ENCODE peak calls at places on chromosomes 6 and 20, in ten cellular contexts. T is breast epithelium; I is body of pancreas; V is cardiac muscle cell; S is H9; K is CD8-positive, alpha-beta memory T cell; N is upper lobe of right lung; J is suprapubic skin; A is CD8-positive, alpha-beta T cell; D is right cardiac atrium. R is an unnamed sample. For H3K4me1, the result is how much of the 10 kb centered on the place peaks cover.

GRCh38 chr20:19397676-19398075 is 185.2 kb downstream of the SLC24A3 start:
- DNase-seq in T (no peak), I (no peak), J (no peak), A (no peak), S (no peak), V (no peak), N (no peak), K (no peak), D (no peak), R (no peak)

GRCh38 chr6:142819603-142820335 is 125.2 kb downstream of the HIVEP2 start:
- DNase-seq in T (no peak), N (no peak), J (no peak), A (no peak), K (peak), D (peak), I (no peak), S (no peak), V (no peak), R (no peak)

GRCh38 chr6:7052441-7052936 is 55.3 kb upstream of the RREB1 start:
- DNase-seq in S (peak), J (peak), I (peak), N (peak), A (peak), D (peak), K (peak), V (no peak), T (no peak), R (no peak)

GRCh38 chr20:24651171-24651972 is 181.9 kb downstream of the SYNDIG1 start:
- DNase-seq in J (no peak), K (no peak), A (no peak), I (no peak), T (no peak), D (no peak), S (no peak), V (no peak), N (no peak), R (no peak)

GRCh38 chr6:166313255-166314070 is 5.3 kb upstream of the PRR18 start:
- DNase-seq in S (peak), A (peak), K (no peak), N (no peak), I (peak), D (peak), J (no peak), T (no peak), V (peak), R (no peak)

GRCh38 chr6:43990627-43991619 is 136.3 kb downstream of the MRPL14 start:
- DNase-seq in N (peak), K (no peak), V (peak), T (no peak), S (no peak), I (peak), A (no peak), D (peak), J (peak), R (no peak)

GRCh38 chr20:50409495-50409894 is 100.7 kb upstream of the PTPN1 start:
- DNase-seq in D (peak), T (no peak), A (no peak), J (no peak), S (no peak), V (no peak), K (no peak), I (peak), N (no peak), R (no peak)

GRCh38 chr20:4795394-4795793 is 73.7 kb downstream of the PRND start:
- DNase-seq in S (peak), I (peak), D (peak), K (no peak), N (no peak), V (no peak), A (peak), T (no peak), J (no peak), R (no peak)

GRCh38 chr6:166540631-166541331 is 45.7 kb downstream of the RAMACL start:
- DNase-seq in N (no peak), S (no peak), J (no peak), V (no peak), T (no peak), D (no peak), A (peak), I (peak), K (peak), R (peak)

GRCh38 chr6:25660512-25660911 is 8.5 kb downstream of the SCGN start:
- DNase-seq in S (no peak), D (no peak), V (no peak), A (no peak), T (no peak), J (no peak), I (peak), N (no peak), K (no peak), R (no peak)

GRCh38 chr20:41046716-41047115 is 18.1 kb downstream of the TOP1 start:
- DNase-seq in T (no peak), S (no peak), N (no peak), J (no peak), D (no peak), K (no peak), I (no peak), V (no peak), A (no peak), R (no peak)

GRCh38 chr20:48831702-48832422 is 4.1 kb upstream of the PREX1 start:
- DNase-seq in T (no peak), J (no peak), V (no peak), I (peak), S (no peak), D (peak), N (no peak), K (no peak), A (no peak), R (no peak)

GRCh38 chr6:35391240-35391968 is 49.0 kb downstream of the PPARD start:
- DNase-seq in K (peak), D (no peak), A (peak), I (no peak), S (no peak), T (no peak), N (no peak), J (no peak), V (no peak), R (no peak)

GRCh38 chr6:122322824-122323223 is 76.6 kb upstream of the HSF2 start:
- DNase-seq in S (no peak), K (no peak), J (no peak), N (no peak), D (no peak), V (no peak), I (peak), T (no peak), A (no peak), R (no peak)

GRCh38 chr20:33061626-33062025 is 7.9 kb downstream of the BPIFB3 start:
- DNase-seq in D (no peak), V (no peak), N (no peak), J (no peak), S (no peak), A (no peak), T (no peak), K (no peak), I (no peak), R (no peak)

GRCh38 chr6:8627085-8627861 is 191.9 kb upstream of the SLC35B3 start:
- DNase-seq in N (no peak), I (no peak), S (no peak), D (no peak), T (no peak), A (no peak), K (no peak), J (no peak), V (no peak), R (no peak)

GRCh38 chr6:170234419-170234818 is 56.5 kb downstream of the DLL1 start:
- DNase-seq in I (no peak), N (peak), S (no peak), V (no peak), K (no peak), J (no peak), T (no peak), D (no peak), A (no peak), R (no peak)

GRCh38 chr6:94215614-94216013 is 796.3 kb upstream of the EPHA7 start:
- DNase-seq in V (no peak), N (no peak), T (no peak), I (no peak), D (no peak), J (no peak), A (no peak), K (no peak), S (no peak), R (no peak)

GRCh38 chr6:89483111-89483720 is 50.3 kb downstream of the ANKRD6 start:
- DNase-seq in N (no peak), S (peak), V (peak), D (peak), A (no peak), I (peak), J (no peak), T (no peak), K (no peak), R (no peak)

GRCh38 chr20:33554914-33555420 is 65.1 kb downstream of the CBFA2T2 start:
- DNase-seq in V (peak), J (no peak), A (peak), I (peak), N (no peak), K (peak), T (no peak), D (no peak), S (no peak), R (no peak)

GRCh38 chr6:134431306-134431919 is 113.5 kb upstream of the SGK1 start:
- DNase-seq in I (no peak), D (no peak), K (no peak), V (no peak), J (no peak), S (no peak), N (no peak), T (no peak), A (no peak), R (no peak)

GRCh38 chr6:158646023-158646888 is 1.7 kb upstream of the DYNLT1 start:
- DNase-seq in A (no peak), D (no peak), N (peak), S (no peak), T (no peak), K (no peak), J (peak), V (no peak), I (no peak), R (no peak)

GRCh38 chr6:169640347-169640972 is 61.4 kb downstream of the WDR27 start:
- DNase-seq in N (no peak), V (no peak), T (no peak), K (no peak), A (no peak), I (no peak), D (no peak), J (no peak), S (peak), R (no peak)

GRCh38 chr6:163955752-163956151 is 541.2 kb downstream of the QKI start:
- DNase-seq in N (no peak), D (no peak), K (no peak), V (no peak), I (no peak), J (no peak), S (no peak), T (no peak), A (no peak), R (no peak)

GRCh38 chr6:151286192-151286591 is 46.4 kb downstream of the AKAP12 start:
- DNase-seq in A (no peak), N (no peak), T (no peak), D (peak), I (no peak), S (no peak), K (no peak), J (no peak), V (no peak), R (no peak)

GRCh38 chr6:142301421-142302391 is at the start of gene ADGRG6:
- DNase-seq in T (no peak), J (peak), K (peak), D (peak), S (peak), I (peak), A (peak), V (peak), N (peak), R (no peak)

GRCh38 chr6:21294144-21294543 is 299.4 kb upstream of the SOX4 start:
- DNase-seq in A (no peak), N (no peak), T (no peak), S (no peak), V (no peak), I (no peak), K (no peak), J (no peak), D (no peak), R (no peak)

GRCh38 chr6:167846997-167847606 is 20.4 kb downstream of the AFDN start:
- DNase-seq in D (no peak), K (no peak), I (no peak), A (no peak), J (no peak), V (no peak), N (no peak), S (no peak), T (no peak), R (no peak)

GRCh38 chr6:135537782-135538301 is 40.3 kb upstream of the AHI1 start:
- DNase-seq in A (peak), K (peak), T (no peak), N (no peak), V (no peak), D (no peak), J (no peak), S (no peak), I (no peak), R (no peak)
- H3K27ac ChIP-seq in A (no peak), K (no peak), T (no peak), N (no peak), V (no peak), D (no peak), J (no peak), S (no peak), I (no peak), R (no peak)

GRCh38 chr20:9500121-9500911 is 14.1 kb upstream of the LAMP5 start:
- DNase-seq in D (no peak), T (no peak), J (no peak), V (no peak), S (no peak), K (no peak), A (no peak), N (no peak), I (peak), R (no peak)

GRCh38 chr20:9503530-9504251 is 10.7 kb upstream of the LAMP5 start:
- DNase-seq in N (no peak), V (peak), J (no peak), S (peak), T (no peak), I (peak), D (no peak), A (no peak), K (no peak), R (no peak)

GRCh38 chr20:9501473-9501872 is 12.9 kb upstream of the LAMP5 start:
- DNase-seq in J (no peak), D (no peak), N (no peak), S (no peak), I (no peak), A (no peak), K (no peak), T (no peak), V (no peak), R (no peak)

GRCh38 chr20:9493818-9494217 is 20.6 kb upstream of the LAMP5 start:
- DNase-seq in N (no peak), J (no peak), S (no peak), K (no peak), T (no peak), D (no peak), I (no peak), A (no peak), V (no peak), R (no peak)

GRCh38 chr20:9498322-9498721 is 16.1 kb upstream of the LAMP5 start:
- DNase-seq in T (no peak), N (no peak), V (no peak), S (no peak), I (no peak), A (no peak), K (no peak), D (no peak), J (no peak), R (no peak)
- H3K4me1 ChIP-seq in T (under half), N (under half), V (under half), S (under half), I (under half), A (under half), K (under half), D (under half), J (under half), R (under half)

GRCh38 chr6:130575557-130575956 is 209.7 kb downstream of the TMEM200A start:
- DNase-seq in V (no peak), T (no peak), N (no peak), J (no peak), I (no peak), A (no peak), K (no peak), D (no peak), S (no peak), R (no peak)
- H3K27ac ChIP-seq in V (no peak), T (no peak), N (no peak), J (no peak), I (no peak), A (no peak), K (no peak), D (no peak), S (no peak), R (no peak)

DNA sequence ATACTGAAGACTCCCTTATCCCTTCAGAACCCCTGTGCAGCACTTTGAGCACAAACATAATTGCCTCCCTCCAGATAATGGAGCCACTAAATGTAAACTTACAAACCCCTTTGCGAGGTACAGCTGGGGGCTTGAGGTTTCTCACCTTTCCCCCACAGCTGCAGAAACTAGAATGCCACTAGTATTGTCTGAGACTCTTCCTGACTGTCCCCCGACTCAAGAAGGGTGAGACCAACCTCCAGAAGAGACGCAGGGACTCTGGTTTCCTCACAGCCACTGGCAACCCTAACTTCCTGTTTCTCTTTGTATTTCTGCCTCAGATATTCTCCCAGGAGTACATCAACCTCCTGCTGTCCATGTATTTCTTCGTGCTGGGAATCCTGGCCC is 23.6 kb downstream of the HM13 start:
- DNase-seq in I (no peak), S (no peak), J (no peak), D (no peak), N (no peak), T (no peak), K (no peak), V (no peak), A (no peak), R (no peak)
- H3K4me1 ChIP-seq in I (under half), S (under half), J (under half), D (under half), N (under half), T (under half), K (under half), V (under half), A (under half), R (under half)

GRCh38 chr20:44918342-44918741 is 8.5 kb downstream of the PABPC1L start:
- DNase-seq in N (no peak), A (no peak), V (no peak), T (no peak), K (no peak), D (no peak), J (no peak), S (no peak), I (no peak), R (no peak)

GRCh38 chr20:44917399-44917798 is 7.5 kb downstream of the PABPC1L start:
- DNase-seq in K (no peak), D (no peak), A (no peak), N (no peak), J (no peak), V (no peak), I (no peak), S (no peak), T (no peak), R (no peak)

GRCh38 chr20:44918761-44919160 is 8.9 kb downstream of the PABPC1L start:
- DNase-seq in T (no peak), S (no peak), J (no peak), K (no peak), V (no peak), I (no peak), A (no peak), D (no peak), N (no peak), R (no peak)

GRCh38 chr20:44924526-44924925 is 14.7 kb downstream of the PABPC1L start:
- DNase-seq in D (no peak), J (no peak), T (no peak), N (no peak), V (peak), K (no peak), I (no peak), S (no peak), A (no peak), R (no peak)

DNA sequence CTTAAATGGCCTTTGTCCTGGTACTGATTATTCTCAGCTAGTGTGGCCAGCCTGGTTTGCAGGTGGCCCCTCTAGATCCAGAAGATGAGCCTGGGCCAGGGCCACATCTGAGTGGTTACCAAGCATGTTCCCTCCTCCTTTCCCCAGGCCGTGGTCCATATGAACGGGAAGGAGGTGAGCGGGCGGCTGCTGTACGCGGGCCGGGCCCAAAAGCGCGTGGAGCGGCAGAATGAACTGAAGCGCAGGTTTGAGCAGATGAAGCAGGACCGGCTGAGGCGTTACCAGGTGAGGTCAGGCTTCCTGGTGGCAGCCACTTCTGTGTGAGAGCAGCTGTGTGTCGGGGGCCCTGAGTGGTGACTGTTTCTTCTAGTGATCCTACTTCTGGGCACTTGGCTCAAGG is 11.6 kb downstream of the PABPC1L start:
- DNase-seq in A (no peak), D (no peak), K (no peak), N (no peak), I (no peak), S (no peak), T (no peak), J (no peak), V (no peak), R (no peak)
- H3K27ac ChIP-seq in A (no peak), D (no peak), K (no peak), N (no peak), I (no peak), S (no peak), T (no peak), J (no peak), V (no peak), R (no peak)

DNA sequence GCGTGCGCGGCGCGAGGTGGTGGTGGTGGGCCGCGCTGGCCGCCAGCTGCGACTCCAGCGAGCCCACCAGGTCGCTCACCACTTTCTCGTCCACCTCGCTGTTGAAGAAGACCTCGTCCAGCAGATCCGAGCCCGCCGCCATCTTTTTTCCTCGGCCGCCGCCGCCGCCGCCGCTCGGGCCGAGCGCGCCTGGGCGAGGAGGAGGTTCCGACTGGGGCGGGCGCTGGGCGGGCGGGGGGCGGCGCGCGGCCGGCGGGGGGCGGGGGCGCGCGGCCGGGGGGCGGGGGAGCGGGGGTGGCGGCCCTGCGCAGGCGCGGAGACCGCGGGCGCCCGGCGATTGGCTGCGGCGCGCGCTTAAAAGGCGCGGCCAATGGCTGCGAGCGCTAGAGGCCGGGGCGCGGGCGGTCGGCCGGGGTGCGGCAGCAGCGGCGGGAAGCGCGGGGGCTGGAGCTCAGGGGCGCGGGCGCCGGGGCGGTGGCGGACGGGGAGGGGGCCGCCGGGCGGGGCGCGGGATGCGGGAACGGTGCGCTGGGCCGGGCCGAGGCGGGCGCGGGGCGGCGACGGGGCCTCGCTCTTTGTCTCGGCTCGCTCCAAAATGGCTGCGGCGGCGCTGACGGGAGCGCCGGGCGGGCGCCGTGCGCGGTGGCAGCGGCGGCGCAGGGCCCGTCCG is at the start of gene TAF4:
- DNase-seq in D (peak), K (peak), I (peak), T (peak), A (peak), N (peak), S (peak), V (peak), J (peak), R (no peak)
- H3K4me1 ChIP-seq in D (under half), K (under half), I (half or more), T (under half), A (under half), N (under half), S (under half), V (under half), J (under half), R (half or more)

DNA sequence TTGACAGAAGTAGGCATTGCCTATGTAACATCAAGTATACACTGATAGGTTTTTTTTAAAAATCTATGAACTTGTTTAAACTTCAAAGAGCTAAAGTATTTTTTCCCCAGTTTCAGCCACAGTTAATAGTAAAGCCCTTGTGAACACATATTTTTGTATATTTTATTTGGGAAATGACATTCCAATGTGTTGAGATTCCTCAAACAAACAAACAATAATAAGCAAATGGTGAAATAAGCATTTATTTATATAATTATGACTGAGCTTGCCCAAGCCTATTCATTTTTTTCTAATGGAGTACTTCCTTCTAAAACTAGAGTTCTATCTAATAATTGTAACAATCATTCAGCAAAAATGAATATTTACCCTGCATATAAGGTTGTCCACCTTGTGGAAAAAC is 12.5 kb downstream of the SYCP2 start:
- DNase-seq in A (no peak), V (no peak), I (no peak), S (no peak), T (no peak), D (no peak), N (no peak), K (no peak), J (no peak), R (no peak)
- H3K27ac ChIP-seq in A (no peak), V (no peak), I (no peak), S (no peak), T (no peak), D (no peak), N (no peak), K (no peak), J (no peak), R (no peak)

R was measured in esophagus squamous epithelium.